ENCODE peak calls at places on chromosomes 12 and 14, in five cellular contexts. O is IMR-90, M is HepG2, A is upper lobe of left lung, L is transverse colon. B is an unnamed sample.

GRCh38 chr14:60301685-60302084 is 52.7 kb downstream of the PPM1A start:
- DNase-seq in O (no peak), M (no peak), A (no peak), L (no peak), B (no peak)

GRCh38 chr14:91021115-91021514 is 39.3 kb downstream of the RPS6KA5 start:
- DNase-seq in O (no peak), M (no peak), A (no peak), L (no peak), B (no peak)

GRCh38 chr12:58818546-58818945 is 101.8 kb downstream of the LRIG3 start:
- DNase-seq in O (peak), M (no peak), A (no peak), L (no peak), B (no peak)

GRCh38 chr14:59630281-59630963 is 53.8 kb upstream of the CCDC175 start:
- DNase-seq in O (no peak), M (no peak), A (no peak), L (no peak), B (no peak)

GRCh38 chr14:64198021-64198420 is 96.2 kb downstream of the ESR2 start:
- DNase-seq in O (no peak), M (no peak), A (no peak), L (no peak), B (no peak)

GRCh38 chr12:14557966-14558365 is 9.7 kb downstream of the PLBD1 start:
- DNase-seq in O (no peak), M (no peak), A (no peak), L (no peak), B (no peak)

GRCh38 chr14:60721331-60722162 is 2.6 kb downstream of the SIX4 start:
- DNase-seq in O (peak), M (peak), A (peak), L (peak), B (no peak)

GRCh38 chr14:99436247-99437180 is 44.1 kb downstream of the SETD3 start:
- DNase-seq in O (peak), M (no peak), A (peak), L (no peak), B (no peak)

GRCh38 chr12:122158700-122159285 is 15.2 kb downstream of the IL31 start:
- DNase-seq in O (no peak), M (no peak), A (no peak), L (no peak), B (no peak)

GRCh38 chr14:104650057-104650980 is 39.1 kb upstream of the INF2 start:
- DNase-seq in O (peak), M (peak), A (peak), L (peak), B (no peak)

GRCh38 chr12:83823386-83824045 is 1089.1 kb downstream of the SLC6A15 start:
- DNase-seq in O (no peak), M (peak), A (no peak), L (peak), B (no peak)

GRCh38 chr14:68464716-68465115 is 328.2 kb downstream of the ZFP36L1 start:
- DNase-seq in O (peak), M (no peak), A (no peak), L (no peak), B (no peak)
- TF ChIP-seq POLR2A in O (no peak), M (no peak), A (no peak), L (no peak), B (no peak)

GRCh38 chr12:49131051-49131972 is at the start of gene TUBA1B:
- DNase-seq in O (peak), M (peak), A (peak), L (peak), B (peak)

GRCh38 chr12:49131973-49132461 is 822 bp upstream of the TUBA1B start:
- DNase-seq in O (peak), M (no peak), A (no peak), L (peak), B (no peak)

GRCh38 chr12:49133014-49133413 is 1.8 kb upstream of the TUBA1B start:
- DNase-seq in O (no peak), M (no peak), A (no peak), L (no peak), B (no peak)

GRCh38 chr12:49129332-49130150 is 1.7 kb downstream of the TUBA1B start:
- DNase-seq in O (no peak), M (no peak), A (no peak), L (no peak), B (no peak)

DNA sequence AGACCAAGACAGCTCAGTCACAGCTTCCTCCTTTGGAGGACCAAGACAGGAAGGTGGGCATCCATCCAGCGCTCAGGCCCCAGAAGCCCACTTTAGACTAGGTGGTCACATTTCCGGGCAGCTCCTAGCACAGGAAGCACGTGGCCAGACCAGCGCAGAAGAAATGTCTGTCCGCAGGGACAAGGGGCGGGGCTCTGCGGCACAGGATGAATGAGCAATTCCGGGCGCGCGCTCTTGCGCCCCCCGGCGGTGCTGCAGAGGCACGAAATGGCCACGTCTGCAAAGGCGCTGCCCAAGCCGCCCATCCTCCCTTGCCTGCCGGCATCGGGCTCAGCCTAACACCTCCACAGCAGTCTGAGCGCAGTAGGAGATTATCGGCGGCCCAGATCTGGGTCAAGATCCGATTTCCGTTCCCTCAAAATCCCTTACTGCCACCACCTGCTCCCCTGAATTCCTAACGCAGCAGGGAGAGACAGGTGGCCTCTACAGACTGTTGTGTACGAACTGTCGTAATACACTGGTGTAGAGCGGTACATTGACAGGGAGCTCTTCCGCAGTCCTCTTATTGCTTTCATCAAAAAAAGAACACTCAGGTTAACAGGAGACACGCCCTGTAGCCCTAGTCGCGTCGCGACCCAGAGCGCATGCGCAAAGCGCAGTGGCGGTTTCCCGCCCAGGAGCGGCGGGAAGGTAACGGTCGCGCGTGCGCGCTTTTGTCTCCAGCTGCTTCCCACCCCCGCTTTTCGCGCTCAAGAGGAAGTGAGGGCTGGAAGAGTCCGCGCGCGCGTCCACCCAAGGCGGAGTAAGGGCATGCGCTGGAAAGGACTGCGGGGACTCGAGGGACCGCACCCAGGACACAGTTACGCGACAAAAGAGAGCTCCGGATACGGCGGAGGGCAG is 794 bp downstream of the TUBA1B start:
- DNase-seq in O (peak), M (peak), A (peak), L (peak), B (peak)
- TF ChIP-seq POLR2A in O (peak), M (peak), A (no peak), L (peak), B (no peak)

GRCh38 chr12:6827437-6827894 is 741 bp upstream of the P3H3 start:
- DNase-seq in O (peak), M (peak), A (peak), L (peak), B (peak)
- TF ChIP-seq POLR2A in O (no peak), M (no peak), A (no peak), L (no peak), B (no peak)

GRCh38 chr12:50934981-50935807 is 17.1 kb upstream of the HIGD1C start:
- DNase-seq in O (peak), M (peak), A (no peak), L (no peak), B (no peak)
- TF ChIP-seq POLR2A in O (no peak), M (no peak), A (no peak), L (no peak), B (no peak)

GRCh38 chr12:111360325-111360930 is 8.5 kb downstream of the PHETA1 start:
- DNase-seq in O (no peak), M (no peak), A (no peak), L (no peak), B (no peak)

GRCh38 chr12:111361717-111362576 is 6.9 kb downstream of the PHETA1 start:
- DNase-seq in O (no peak), M (peak), A (peak), L (no peak), B (no peak)

GRCh38 chr12:111361073-111361716 is 7.7 kb downstream of the PHETA1 start:
- DNase-seq in O (no peak), M (no peak), A (no peak), L (no peak), B (no peak)

GRCh38 chr12:111359231-111359913 is 9.5 kb downstream of the PHETA1 start:
- DNase-seq in O (no peak), M (no peak), A (no peak), L (no peak), B (no peak)

DNA sequence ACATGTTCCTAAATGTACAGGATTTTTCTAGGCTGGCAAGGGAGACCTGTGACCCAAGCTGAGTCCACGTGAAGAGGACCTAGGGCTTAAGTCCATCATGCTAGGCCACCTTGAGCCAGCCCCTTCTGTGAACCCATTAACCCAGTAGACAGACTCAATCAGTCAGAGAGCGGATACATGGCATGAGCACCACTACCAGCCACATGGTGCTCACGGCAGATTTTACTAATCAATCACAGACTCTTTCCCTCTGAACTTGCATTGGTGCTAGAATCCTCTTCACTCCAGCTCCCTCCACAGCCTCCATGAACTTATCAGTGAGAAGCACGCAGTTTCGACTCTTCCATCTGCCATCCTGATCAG is 9.0 kb downstream of the PHETA1 start:
- DNase-seq in O (no peak), M (no peak), A (no peak), L (no peak), B (no peak)
- TF ChIP-seq POLR2A in O (no peak), M (no peak), A (no peak), L (no peak), B (no peak)

GRCh38 chr12:56766535-56766934 is 3.4 kb downstream of the HSD17B6 start:
- DNase-seq in O (no peak), M (no peak), A (no peak), L (no peak), B (no peak)
- TF ChIP-seq POLR2A in O (no peak), M (no peak), A (no peak), L (no peak), B (no peak)

GRCh38 chr12:116910645-116911449 is at the start of gene FBXW8:
- DNase-seq in O (peak), M (peak), A (peak), L (peak), B (peak)
- TF ChIP-seq POLR2A in O (peak), M (peak), A (peak), L (no peak), B (no peak)

GRCh38 chr12:43428088-43428600 is 123.9 kb downstream of the ADAMTS20 start:
- DNase-seq in O (no peak), M (no peak), A (no peak), L (no peak), B (no peak)
- TF ChIP-seq POLR2A in O (no peak), M (no peak), A (no peak), L (no peak), B (no peak)

DNA sequence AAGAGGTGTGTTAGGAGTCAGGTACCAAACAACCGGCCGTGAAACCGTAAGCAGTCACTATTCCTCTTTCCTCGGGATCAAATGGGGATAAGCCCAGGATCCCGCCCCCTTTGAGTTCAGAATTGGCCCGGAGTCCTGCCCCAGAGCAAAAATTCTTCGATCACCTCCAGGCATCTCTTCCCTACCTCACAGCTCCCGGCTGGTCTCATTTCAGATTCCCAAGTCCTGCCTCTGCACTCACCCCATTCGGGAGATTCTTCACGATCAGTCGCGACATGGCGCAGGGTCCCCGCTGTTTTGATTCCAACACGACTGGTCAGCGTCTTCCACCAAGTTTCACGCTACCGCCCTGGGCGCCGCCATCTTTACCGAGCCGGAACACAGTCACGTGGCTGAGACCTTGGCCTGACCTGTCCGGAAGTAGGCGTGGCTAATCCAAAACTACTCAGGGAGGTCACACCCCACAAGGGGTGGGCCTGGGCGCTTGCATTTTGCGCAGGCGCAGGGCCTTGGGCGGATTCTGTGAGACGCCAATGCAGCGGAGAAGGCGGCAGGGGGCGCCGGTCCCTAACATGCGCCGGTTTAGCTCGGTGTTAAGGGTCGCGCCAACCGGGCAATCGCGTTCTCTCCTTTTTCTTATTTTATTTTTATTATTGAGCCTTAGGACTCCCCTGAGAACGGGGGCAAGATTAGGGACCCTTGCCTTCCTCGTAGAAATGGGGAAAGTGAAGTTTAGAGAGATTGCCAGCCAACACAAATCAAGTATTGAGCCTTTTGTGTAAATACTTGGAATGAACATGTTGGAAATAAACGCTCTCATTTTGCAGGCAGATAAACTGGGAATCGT is at the start of gene RBM19:
- DNase-seq in O (peak), M (peak), A (peak), L (peak), B (peak)
- TF ChIP-seq POLR2A in O (peak), M (peak), A (peak), L (peak), B (peak)

GRCh38 chr14:50943943-50944646 is at the start of gene PYGL:
- DNase-seq in O (peak), M (peak), A (peak), L (peak), B (peak)
- TF ChIP-seq POLR2A in O (peak), M (peak), A (peak), L (peak), B (no peak)

B was measured in breast epithelium.